ENCODE peak calls at places on chromosomes 7 and 10, in four cellular contexts. S is K562, A is hepatocyte, F is kidney. H is an unnamed sample. For H3K4me1, the result is how much of the 10 kb centered on the place peaks cover.

GRCh38 chr7:27193335-27194001 is 6.4 kb downstream of the HOXA13 start:
- DNase-seq in S (no peak), F (peak), A (no peak), H (no peak)

GRCh38 chr10:71212249-71213126 is at the start of gene UNC5B:
- DNase-seq in A (peak), S (peak), F (peak), H (peak)

GRCh38 chr10:75508239-75508813 is 76.9 kb downstream of the LRMDA start:
- DNase-seq in A (peak), S (no peak), F (no peak), H (no peak)

GRCh38 chr10:82980321-82980720 is 1105.3 kb downstream of the NRG3 start:
- DNase-seq in F (no peak), S (no peak), A (no peak), H (no peak)

GRCh38 chr7:15424468-15424867 is 137.3 kb downstream of the AGMO start:
- DNase-seq in S (no peak), F (no peak), A (no peak), H (no peak)

GRCh38 chr7:55457801-55458200 is 92.7 kb downstream of the LANCL2 start:
- DNase-seq in S (no peak), F (no peak), A (no peak), H (no peak)

GRCh38 chr7:127782550-127783266 is 130.7 kb downstream of the SND1 start:
- DNase-seq in S (no peak), A (no peak), F (no peak), H (no peak)

GRCh38 chr10:130230611-130231010 is 94.4 kb downstream of the GLRX3 start:
- DNase-seq in F (no peak), A (no peak), S (no peak), H (no peak)

GRCh38 chr7:36904101-36904500 is 179.8 kb upstream of the AOAH start:
- DNase-seq in A (no peak), S (no peak), F (no peak), H (no peak)

GRCh38 chr7:50807026-50807730 is 24.5 kb upstream of the GRB10 start:
- DNase-seq in F (no peak), S (no peak), A (no peak), H (no peak)

GRCh38 chr10:133180192-133180914 is 20.3 kb downstream of the KNDC1 start:
- DNase-seq in S (no peak), A (no peak), F (no peak), H (peak)

GRCh38 chr10:65033957-65034356 is 1512.8 kb downstream of the REEP3 start:
- DNase-seq in F (peak), A (peak), S (no peak), H (no peak)

GRCh38 chr10:7945469-7946187 is 108.9 kb upstream of the GATA3 start:
- DNase-seq in S (no peak), A (no peak), F (no peak), H (no peak)

GRCh38 chr7:119482209-119482608 is 790.8 kb upstream of the KCND2 start:
- DNase-seq in A (peak), S (no peak), F (no peak), H (no peak)

GRCh38 chr7:119482671-119483070 is 790.3 kb upstream of the KCND2 start:
- DNase-seq in A (no peak), F (no peak), S (no peak), H (no peak)

GRCh38 chr7:119483364-119483763 is 789.6 kb upstream of the KCND2 start:
- DNase-seq in F (no peak), S (no peak), A (no peak), H (no peak)
- H3K27ac ChIP-seq in F (no peak), S (no peak), A (no peak), H (no peak)

GRCh38 chr7:39609462-39610149 is 13.8 kb upstream of the RALA start:
- DNase-seq in S (no peak), F (no peak), A (peak), H (peak)
- TF ChIP-seq CTCF in S (no peak), F (no peak), A (peak), H (no peak)

GRCh38 chr7:23369695-23370404 is 70.7 kb downstream of the MALSU1 start:
- DNase-seq in F (no peak), A (no peak), S (no peak), H (no peak)
- H3K4me1 ChIP-seq in F (under half), A (under half), S (under half), H (under half)

GRCh38 chr10:72277996-72278667 is 4.4 kb downstream of the DDIT4 start:
- DNase-seq in A (no peak), F (no peak), S (no peak), H (peak)
- H3K27ac ChIP-seq in A (peak), F (no peak), S (no peak), H (no peak)

DNA sequence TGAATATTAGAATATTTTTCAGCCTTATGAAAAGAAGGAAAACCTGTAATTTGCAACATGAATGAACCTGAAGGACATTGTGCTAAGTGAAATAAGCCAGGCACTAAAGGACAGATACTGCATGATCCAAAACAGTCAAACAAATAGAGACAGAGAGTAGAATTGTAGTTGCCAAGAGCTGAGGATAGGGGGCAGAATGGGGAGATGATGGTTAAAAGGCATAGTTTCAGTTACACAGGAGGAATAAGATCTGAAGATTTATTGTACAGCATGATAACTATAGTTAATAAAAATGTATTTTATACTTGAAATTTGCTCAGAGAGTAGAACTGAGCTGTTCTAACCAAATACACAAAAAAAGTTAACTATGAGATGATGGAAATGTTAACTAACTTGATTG is 149.0 kb upstream of the TMEM106B start:
- DNase-seq in A (no peak), F (no peak), S (no peak), H (no peak)
- TF ChIP-seq CTCF in A (no peak), F (no peak), S (peak), H (peak)

DNA sequence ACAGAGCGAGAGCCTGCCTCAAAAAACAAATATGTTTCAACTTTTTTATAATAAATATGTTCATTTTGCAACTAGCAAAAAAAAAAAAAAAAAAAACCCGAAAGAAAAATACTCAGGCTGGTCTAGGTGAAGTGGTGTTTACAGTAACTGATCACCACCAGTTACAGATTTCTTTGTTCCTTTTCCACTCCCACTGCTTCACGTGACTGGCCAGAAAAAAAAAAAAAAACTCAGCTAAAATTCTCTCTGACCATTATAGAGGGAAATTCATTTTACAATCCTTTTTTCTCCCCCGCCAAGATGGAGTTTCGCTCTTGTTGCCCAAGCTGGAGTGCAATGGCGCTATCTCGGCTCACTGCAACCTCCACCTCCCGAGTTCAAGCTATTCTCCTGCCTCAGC is 4.6 kb upstream of the ASCC1 start:
- DNase-seq in F (no peak), S (no peak), A (no peak), H (no peak)
- H3K4me1 ChIP-seq in F (under half), S (under half), A (under half), H (under half)

DNA sequence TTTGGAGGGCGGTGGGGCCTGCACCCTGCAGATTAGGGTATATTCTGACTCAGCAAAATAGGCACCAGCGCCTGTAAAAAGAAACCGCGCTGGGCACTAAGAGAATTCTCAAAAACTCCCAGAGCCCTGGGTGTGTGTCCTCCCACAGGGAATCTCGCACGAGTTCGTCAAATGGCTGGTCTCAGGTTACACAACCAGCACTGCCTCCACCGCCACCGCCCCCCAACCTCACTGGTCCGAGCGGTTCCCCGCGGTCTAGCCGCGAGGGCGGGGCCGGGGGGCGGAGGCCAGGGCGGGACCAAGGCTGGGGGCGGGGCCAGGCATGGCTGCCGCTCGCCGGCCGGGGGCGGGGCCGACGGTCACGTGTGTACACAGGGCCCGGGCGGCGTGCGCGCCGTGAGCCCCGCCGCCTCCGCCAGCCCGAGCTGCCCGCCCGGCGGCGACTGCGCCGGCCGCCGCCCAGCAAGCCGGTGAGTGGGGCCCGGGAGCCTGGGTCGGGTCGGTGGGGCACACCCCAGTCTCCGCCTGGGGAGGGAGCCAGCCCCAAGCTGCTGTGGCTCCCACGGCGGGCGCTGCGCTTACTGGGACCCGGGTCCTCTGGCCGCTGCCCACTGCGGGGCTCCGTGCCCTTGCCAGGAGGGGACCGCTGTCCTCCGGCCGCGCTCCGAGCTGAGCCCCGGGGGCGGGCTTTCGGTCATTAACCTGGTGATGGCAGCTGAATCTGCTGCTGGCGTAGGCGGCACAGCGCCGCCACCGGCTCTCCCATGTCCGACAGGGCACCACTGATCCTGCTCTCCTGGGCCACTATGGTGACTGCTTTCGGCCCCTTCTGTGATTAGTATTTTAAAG is at the start of gene GPR146:
- DNase-seq in A (peak), F (peak), S (peak), H (peak)
- H3K27ac ChIP-seq in A (peak), F (peak), S (peak), H (peak)